ENCODE peak calls at places on chromosome 7, in five cellular contexts. One of them, this sample, is unnamed.

GRCh38 chr7:48084727-48085432 is 4.2 kb upstream of the UPP1 start:
- DNase-seq in neural progenitor cell: no peak
- DNase-seq in PC-3: peak
- DNase-seq in astrocyte of the cerebellum: peak
- DNase-seq in GM12865: peak
- DNase-seq in this sample: peak

GRCh38 chr7:101918426-101918825 is 101.0 kb downstream of the CUX1 start:
- DNase-seq in GM12865: no peak
- DNase-seq in PC-3: no peak
- DNase-seq in astrocyte of the cerebellum: no peak
- DNase-seq in neural progenitor cell: no peak
- DNase-seq in this sample: no peak

GRCh38 chr7:134254311-134254710 is 62.4 kb downstream of the SLC35B4 start:
- DNase-seq in GM12865: peak
- DNase-seq in astrocyte of the cerebellum: no peak
- DNase-seq in neural progenitor cell: peak
- DNase-seq in PC-3: peak
- DNase-seq in this sample: peak

GRCh38 chr7:142298009-142298408 is 40.2 kb upstream of the PRSS58 start:
- DNase-seq in astrocyte of the cerebellum: no peak
- DNase-seq in neural progenitor cell: peak
- DNase-seq in PC-3: peak
- DNase-seq in GM12865: no peak
- DNase-seq in this sample: no peak

GRCh38 chr7:43041105-43041504 is 71.3 kb upstream of the HECW1 start:
- DNase-seq in GM12865: no peak
- DNase-seq in PC-3: no peak
- DNase-seq in neural progenitor cell: no peak
- DNase-seq in astrocyte of the cerebellum: no peak
- DNase-seq in this sample: no peak

GRCh38 chr7:97016392-97017196 is 8.0 kb downstream of the DLX5 start:
- DNase-seq in neural progenitor cell: peak
- DNase-seq in PC-3: peak
- DNase-seq in GM12865: no peak
- DNase-seq in astrocyte of the cerebellum: no peak
- DNase-seq in this sample: no peak

GRCh38 chr7:80463272-80463920 is 48.5 kb downstream of the GNAT3 start:
- DNase-seq in astrocyte of the cerebellum: no peak
- DNase-seq in GM12865: no peak
- DNase-seq in PC-3: peak
- DNase-seq in neural progenitor cell: no peak
- DNase-seq in this sample: peak

GRCh38 chr7:17696422-17696821 is 243.9 kb downstream of the SNX13 start:
- DNase-seq in GM12865: no peak
- DNase-seq in astrocyte of the cerebellum: no peak
- DNase-seq in neural progenitor cell: no peak
- DNase-seq in PC-3: peak
- DNase-seq in this sample: peak

GRCh38 chr7:375491-375821 is 85.5 kb downstream of the FOXL3 start:
- DNase-seq in astrocyte of the cerebellum: no peak
- DNase-seq in GM12865: no peak
- DNase-seq in neural progenitor cell: no peak
- DNase-seq in PC-3: no peak
- DNase-seq in this sample: no peak

GRCh38 chr7:100358027-100358856 is at the start of gene PILRB:
- DNase-seq in GM12865: peak
- DNase-seq in astrocyte of the cerebellum: no peak
- DNase-seq in PC-3: no peak
- DNase-seq in neural progenitor cell: no peak
- DNase-seq in this sample: no peak
- TF ChIP-seq CTCF in GM12865: peak
- TF ChIP-seq CTCF in astrocyte of the cerebellum: no peak
- TF ChIP-seq CTCF in PC-3: no peak
- TF ChIP-seq CTCF in neural progenitor cell: peak
- TF ChIP-seq CTCF in this sample: peak

DNA sequence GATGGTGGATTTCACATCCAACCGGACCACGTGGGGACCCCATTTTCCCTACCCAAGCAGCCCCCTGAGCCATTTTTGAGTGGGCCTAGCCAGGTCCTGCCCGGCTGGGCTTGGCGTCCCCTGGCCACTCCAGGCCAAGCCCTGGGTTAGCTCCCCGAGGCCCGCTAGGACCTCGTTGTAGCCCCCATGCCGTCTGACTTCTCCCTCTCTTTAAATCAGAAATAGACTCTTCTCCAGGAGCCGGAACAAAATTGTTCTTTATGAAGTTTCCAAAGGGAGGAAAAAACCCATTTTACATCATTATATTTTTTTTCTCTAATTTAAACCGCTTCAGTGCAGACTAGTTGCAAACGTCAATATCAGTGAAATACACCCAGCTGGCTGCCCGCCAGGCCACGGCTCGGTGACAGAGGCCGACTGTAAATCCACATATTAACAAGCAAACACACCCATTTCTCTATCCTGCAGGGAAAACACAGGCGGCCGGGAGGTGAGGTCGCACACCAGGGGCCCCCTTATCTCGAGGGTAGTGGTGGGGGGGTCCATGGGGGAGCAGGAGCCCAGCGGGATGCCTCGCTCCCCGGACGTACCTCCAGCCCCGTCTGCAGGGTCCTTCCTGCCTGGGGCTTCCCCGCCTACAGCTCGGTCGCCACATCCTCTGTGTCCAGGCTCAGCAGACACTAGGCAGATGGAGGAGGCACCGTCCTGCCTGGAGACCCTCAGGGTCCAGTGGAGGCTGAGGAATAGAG is 72.7 kb downstream of the ELFN1 start:
- DNase-seq in PC-3: peak
- DNase-seq in neural progenitor cell: no peak
- DNase-seq in GM12865: no peak
- DNase-seq in astrocyte of the cerebellum: no peak
- DNase-seq in this sample: peak
- H3K4me3 ChIP-seq in PC-3: peak
- H3K4me3 ChIP-seq in neural progenitor cell: no peak
- H3K4me3 ChIP-seq in GM12865: no peak
- H3K4me3 ChIP-seq in astrocyte of the cerebellum: no peak
- H3K4me3 ChIP-seq in this sample: no peak

GRCh38 chr7:64637521-64638445 is 28.1 kb upstream of the ZNF107 start:
- DNase-seq in GM12865: no peak
- DNase-seq in astrocyte of the cerebellum: no peak
- DNase-seq in neural progenitor cell: no peak
- DNase-seq in PC-3: no peak
- DNase-seq in this sample: no peak

GRCh38 chr7:64638822-64639221 is 27.1 kb upstream of the ZNF107 start:
- DNase-seq in astrocyte of the cerebellum: no peak
- DNase-seq in neural progenitor cell: no peak
- DNase-seq in PC-3: no peak
- DNase-seq in GM12865: no peak
- DNase-seq in this sample: no peak

GRCh38 chr7:64634406-64635062 is 31.4 kb upstream of the ZNF107 start:
- DNase-seq in GM12865: no peak
- DNase-seq in PC-3: no peak
- DNase-seq in astrocyte of the cerebellum: no peak
- DNase-seq in neural progenitor cell: no peak
- DNase-seq in this sample: no peak

GRCh38 chr7:64633401-64633800 is 32.5 kb upstream of the ZNF107 start:
- DNase-seq in PC-3: no peak
- DNase-seq in GM12865: no peak
- DNase-seq in astrocyte of the cerebellum: no peak
- DNase-seq in neural progenitor cell: no peak
- DNase-seq in this sample: no peak

DNA sequence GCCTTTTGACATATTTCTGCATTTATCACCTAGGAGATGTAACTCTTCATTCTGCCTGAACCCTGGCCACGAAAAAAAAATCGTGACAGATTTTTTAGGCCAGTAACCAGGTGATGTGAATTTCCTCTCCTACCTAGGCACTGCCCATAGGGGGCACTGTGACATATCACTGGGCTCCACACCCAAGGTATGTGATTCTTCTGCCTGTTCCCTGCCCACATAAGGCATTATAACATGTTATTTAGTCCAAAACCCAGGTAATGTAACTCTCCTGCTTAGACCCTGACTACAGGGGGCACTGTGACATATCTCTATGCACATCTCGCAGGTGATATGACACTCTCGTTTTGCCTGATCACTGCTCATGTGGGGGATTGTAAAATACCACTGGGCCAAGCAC is 29.5 kb upstream of the ZNF107 start:
- DNase-seq in astrocyte of the cerebellum: no peak
- DNase-seq in neural progenitor cell: no peak
- DNase-seq in GM12865: no peak
- DNase-seq in PC-3: no peak
- DNase-seq in this sample: no peak
- TF ChIP-seq CTCF in astrocyte of the cerebellum: no peak
- TF ChIP-seq CTCF in neural progenitor cell: no peak
- TF ChIP-seq CTCF in GM12865: no peak
- TF ChIP-seq CTCF in PC-3: peak
- TF ChIP-seq CTCF in this sample: no peak

GRCh38 chr7:30983042-30983913 is 19.5 kb downstream of the GHRHR start:
- DNase-seq in neural progenitor cell: peak
- DNase-seq in PC-3: peak
- DNase-seq in astrocyte of the cerebellum: peak
- DNase-seq in GM12865: peak
- DNase-seq in this sample: peak

GRCh38 chr7:30985756-30986155 is 22.0 kb downstream of the GHRHR start:
- DNase-seq in PC-3: no peak
- DNase-seq in neural progenitor cell: no peak
- DNase-seq in GM12865: no peak
- DNase-seq in astrocyte of the cerebellum: no peak
- DNase-seq in this sample: no peak

GRCh38 chr7:30986331-30986730 is 22.6 kb downstream of the GHRHR start:
- DNase-seq in GM12865: no peak
- DNase-seq in astrocyte of the cerebellum: no peak
- DNase-seq in neural progenitor cell: no peak
- DNase-seq in PC-3: no peak
- DNase-seq in this sample: no peak

GRCh38 chr7:30984359-30985107 is 20.8 kb downstream of the GHRHR start:
- DNase-seq in GM12865: no peak
- DNase-seq in astrocyte of the cerebellum: peak
- DNase-seq in neural progenitor cell: peak
- DNase-seq in PC-3: peak
- DNase-seq in this sample: peak

GRCh38 chr7:30983914-30984247 is 20.1 kb downstream of the GHRHR start:
- DNase-seq in GM12865: no peak
- DNase-seq in PC-3: no peak
- DNase-seq in astrocyte of the cerebellum: no peak
- DNase-seq in neural progenitor cell: no peak
- DNase-seq in this sample: no peak
- H3K4me3 ChIP-seq in GM12865: no peak
- H3K4me3 ChIP-seq in PC-3: no peak
- H3K4me3 ChIP-seq in astrocyte of the cerebellum: no peak
- H3K4me3 ChIP-seq in neural progenitor cell: peak
- H3K4me3 ChIP-seq in this sample: no peak

GRCh38 chr7:100721505-100721812 is 1.2 kb downstream of the EPO start:
- DNase-seq in PC-3: no peak
- DNase-seq in neural progenitor cell: no peak
- DNase-seq in GM12865: no peak
- DNase-seq in astrocyte of the cerebellum: no peak
- DNase-seq in this sample: no peak

GRCh38 chr7:100720320-100720644 is at the start of gene EPO:
- DNase-seq in neural progenitor cell: peak
- DNase-seq in GM12865: no peak
- DNase-seq in astrocyte of the cerebellum: no peak
- DNase-seq in PC-3: no peak
- DNase-seq in this sample: no peak

GRCh38 chr7:100720645-100721504 is 607 bp downstream of the EPO start:
- DNase-seq in astrocyte of the cerebellum: no peak
- DNase-seq in neural progenitor cell: peak
- DNase-seq in PC-3: no peak
- DNase-seq in GM12865: no peak
- DNase-seq in this sample: no peak

GRCh38 chr7:100723732-100724275 is 3.5 kb downstream of the EPO start:
- DNase-seq in astrocyte of the cerebellum: no peak
- DNase-seq in neural progenitor cell: no peak
- DNase-seq in PC-3: no peak
- DNase-seq in GM12865: peak
- DNase-seq in this sample: no peak

GRCh38 chr7:100722480-100723212 is 2.4 kb downstream of the EPO start:
- DNase-seq in PC-3: no peak
- DNase-seq in astrocyte of the cerebellum: no peak
- DNase-seq in GM12865: no peak
- DNase-seq in neural progenitor cell: no peak
- DNase-seq in this sample: no peak
- TF ChIP-seq CTCF in PC-3: no peak
- TF ChIP-seq CTCF in astrocyte of the cerebellum: no peak
- TF ChIP-seq CTCF in GM12865: no peak
- TF ChIP-seq CTCF in neural progenitor cell: no peak
- TF ChIP-seq CTCF in this sample: no peak

GRCh38 chr7:100496509-100496908 is 12.8 kb downstream of the NYAP1 start:
- DNase-seq in neural progenitor cell: no peak
- DNase-seq in astrocyte of the cerebellum: no peak
- DNase-seq in GM12865: no peak
- DNase-seq in PC-3: no peak
- DNase-seq in this sample: no peak

GRCh38 chr7:100492738-100493475 is 9.2 kb downstream of the NYAP1 start:
- DNase-seq in neural progenitor cell: no peak
- DNase-seq in PC-3: no peak
- DNase-seq in astrocyte of the cerebellum: no peak
- DNase-seq in GM12865: no peak
- DNase-seq in this sample: no peak

GRCh38 chr7:100491192-100491578 is 7.5 kb downstream of the NYAP1 start:
- DNase-seq in astrocyte of the cerebellum: no peak
- DNase-seq in PC-3: no peak
- DNase-seq in neural progenitor cell: no peak
- DNase-seq in GM12865: no peak
- DNase-seq in this sample: no peak

GRCh38 chr7:100490483-100491191 is 6.9 kb downstream of the NYAP1 start:
- DNase-seq in PC-3: no peak
- DNase-seq in GM12865: no peak
- DNase-seq in astrocyte of the cerebellum: no peak
- DNase-seq in neural progenitor cell: no peak
- DNase-seq in this sample: no peak

DNA sequence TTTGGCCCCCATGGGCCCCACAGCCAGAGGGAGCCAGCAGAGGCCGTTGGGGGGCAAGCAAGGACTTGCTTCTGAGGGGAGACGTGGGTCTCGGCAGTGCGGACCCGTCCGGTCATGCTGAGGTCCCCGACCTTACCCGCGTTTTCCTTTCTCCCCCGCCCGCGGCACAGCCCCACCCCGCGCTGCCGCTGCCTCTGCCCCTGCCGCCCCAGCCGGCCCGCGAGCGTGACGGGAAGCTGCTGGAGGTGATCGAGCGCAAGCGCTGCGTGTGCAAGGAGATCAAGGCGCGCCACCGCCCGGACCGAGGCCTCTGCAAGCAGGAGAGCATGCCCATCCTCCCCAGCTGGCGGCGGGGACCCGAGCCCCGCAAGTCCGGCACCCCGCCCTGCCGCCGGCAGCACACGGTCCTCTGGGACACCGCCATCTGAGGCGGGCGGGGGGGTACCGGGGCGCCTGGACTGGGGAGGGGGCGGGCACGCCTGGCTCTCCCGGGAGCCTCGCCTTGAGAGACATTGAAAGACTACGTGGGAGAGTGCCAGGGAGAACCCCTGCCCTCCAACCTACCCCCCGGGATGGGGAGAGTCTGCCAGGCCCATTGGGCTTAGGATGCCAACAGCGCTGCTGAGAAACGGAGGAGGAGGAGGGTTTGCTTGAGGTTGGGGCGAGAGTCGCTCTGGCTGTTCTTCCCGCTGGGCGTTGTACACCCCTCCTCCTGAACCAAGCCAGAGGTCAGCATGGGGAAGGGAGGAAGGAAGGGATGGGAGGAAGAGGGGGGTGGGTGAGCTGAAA is 9.9 kb downstream of the NYAP1 start:
- DNase-seq in neural progenitor cell: peak
- DNase-seq in astrocyte of the cerebellum: no peak
- DNase-seq in GM12865: peak
- DNase-seq in PC-3: no peak
- DNase-seq in this sample: no peak
- H3K4me3 ChIP-seq in neural progenitor cell: peak
- H3K4me3 ChIP-seq in astrocyte of the cerebellum: peak
- H3K4me3 ChIP-seq in GM12865: peak
- H3K4me3 ChIP-seq in PC-3: peak
- H3K4me3 ChIP-seq in this sample: no peak